ENCODE peak calls at places on chromosome 15, in nine cellular contexts. P is heart left ventricle, T is aorta, N is left lung, E is sigmoid colon, Z is lower lobe of right lung, O is K562, B is Peyer's patch, I is gastrocnemius medialis. Y is an unnamed sample. For H3K27me3, the result is how much of the 10 kb centered on the place peaks cover.

GRCh38 chr15:85687329-85687728 is 107.4 kb downstream of the KLHL25 start:
- DNase-seq in E (no peak), I (no peak), B (no peak), P (no peak), T (no peak), Z (no peak), N (no peak), O (no peak), Y (no peak)

GRCh38 chr15:66138096-66138783 is 115.3 kb downstream of the MEGF11 start:
- DNase-seq in T (no peak), B (no peak), I (no peak), N (no peak), E (no peak), P (no peak), Z (no peak), O (no peak), Y (no peak)

GRCh38 chr15:80582816-80583423 is 112.2 kb upstream of the ABHD17C start:
- DNase-seq in T (no peak), I (no peak), B (no peak), N (no peak), P (no peak), Z (no peak), O (no peak), E (peak), Y (no peak)

GRCh38 chr15:92290359-92290992 is 103.2 kb upstream of the ST8SIA2 start:
- DNase-seq in Z (no peak), P (no peak), N (no peak), I (no peak), T (no peak), O (no peak), E (no peak), B (no peak), Y (no peak)

GRCh38 chr15:41018534-41018933 is 65.3 kb downstream of the CHAC1 start:
- DNase-seq in Z (no peak), T (no peak), B (no peak), O (no peak), P (no peak), N (no peak), E (no peak), I (no peak), Y (no peak)

GRCh38 chr15:67024322-67024997 is 40.9 kb upstream of the SMAD3 start:
- DNase-seq in O (peak), T (no peak), E (peak), P (no peak), B (no peak), N (no peak), I (peak), Z (peak), Y (peak)

GRCh38 chr15:38211249-38211648 is 41.4 kb upstream of the SPRED1 start:
- DNase-seq in N (no peak), I (no peak), P (no peak), B (no peak), E (no peak), Z (no peak), T (no peak), O (no peak), Y (no peak)

GRCh38 chr15:66276546-66276945 is 16.8 kb upstream of the DIS3L start:
- DNase-seq in I (no peak), B (no peak), N (no peak), E (no peak), T (no peak), O (no peak), P (no peak), Z (no peak), Y (no peak)

GRCh38 chr15:72472907-72473669 is 1.0 kb upstream of the ARIH1 start:
- DNase-seq in I (no peak), P (no peak), Z (no peak), T (no peak), N (no peak), B (no peak), E (no peak), O (no peak), Y (no peak)

GRCh38 chr15:35141743-35142356 is 56.8 kb upstream of the NANOGP8 start:
- DNase-seq in Z (no peak), I (no peak), E (no peak), P (no peak), T (no peak), B (no peak), N (no peak), O (no peak), Y (no peak)

GRCh38 chr15:58332676-58333400 is 99.0 kb upstream of the LIPC start:
- DNase-seq in B (no peak), E (no peak), P (no peak), T (no peak), N (no peak), I (no peak), O (peak), Z (no peak), Y (no peak)

GRCh38 chr15:100861511-100861991 is 18.1 kb upstream of the ALDH1A3 start:
- DNase-seq in T (peak), N (no peak), I (peak), O (no peak), B (no peak), P (peak), Z (no peak), E (peak), Y (no peak)

GRCh38 chr15:29050870-29051269 is 165.1 kb downstream of the APBA2 start:
- DNase-seq in I (no peak), Z (no peak), O (no peak), B (no peak), P (no peak), E (no peak), N (no peak), T (no peak), Y (no peak)

GRCh38 chr15:99423186-99424130 is 142.3 kb upstream of the MEF2A start:
- DNase-seq in P (no peak), B (no peak), N (peak), T (peak), E (peak), I (no peak), O (no peak), Z (no peak), Y (no peak)

GRCh38 chr15:67827561-67828378 is 2.5 kb downstream of the SKOR1 start:
- DNase-seq in I (no peak), B (no peak), N (peak), T (peak), Z (no peak), O (no peak), E (no peak), P (no peak), Y (no peak)

GRCh38 chr15:54131410-54131809 is 153.2 kb downstream of the UNC13C start:
- DNase-seq in B (no peak), T (no peak), I (no peak), P (no peak), O (no peak), N (no peak), Z (no peak), E (no peak), Y (no peak)

GRCh38 chr15:55998478-55998877 is 5.1 kb upstream of the NEDD4 start:
- DNase-seq in T (no peak), O (no peak), B (no peak), Z (no peak), I (no peak), P (no peak), E (no peak), N (no peak), Y (no peak)

GRCh38 chr15:34012461-34013028 is 26.5 kb downstream of the AVEN start:
- DNase-seq in T (no peak), N (no peak), E (no peak), P (no peak), I (no peak), Z (no peak), B (no peak), O (no peak), Y (no peak)

GRCh38 chr15:67093146-67093874 is 27.9 kb downstream of the SMAD3 start:
- DNase-seq in O (no peak), I (no peak), T (peak), N (peak), E (no peak), P (peak), B (peak), Z (peak), Y (peak)

GRCh38 chr15:36191459-36191858 is 388.0 kb upstream of the CDIN1 start:
- DNase-seq in E (no peak), T (no peak), N (no peak), Z (no peak), B (no peak), I (no peak), P (no peak), O (no peak), Y (no peak)

GRCh38 chr15:62164500-62165028 is 521 bp downstream of the C2CD4B start:
- DNase-seq in Z (peak), O (no peak), E (no peak), T (peak), N (peak), B (no peak), P (peak), I (no peak), Y (no peak)

GRCh38 chr15:80512729-80513670 is 108.8 kb downstream of the ARNT2 start:
- DNase-seq in P (no peak), T (no peak), N (no peak), B (no peak), Z (no peak), E (no peak), O (no peak), I (no peak), Y (no peak)

GRCh38 chr15:51842852-51843737 is 13.6 kb downstream of the TMOD3 start:
- DNase-seq in N (no peak), E (no peak), T (no peak), P (no peak), O (no peak), I (no peak), Z (no peak), B (no peak), Y (no peak)

GRCh38 chr15:30001592-30001991 is 81.2 kb upstream of the GOLGA8J start:
- DNase-seq in O (no peak), P (no peak), B (no peak), Z (no peak), N (peak), E (no peak), T (no peak), I (no peak), Y (no peak)

GRCh38 chr15:95591886-95592285 is 738.6 kb upstream of the NR2F2 start:
- DNase-seq in Z (no peak), P (no peak), N (no peak), T (no peak), I (no peak), O (no peak), E (no peak), B (no peak), Y (no peak)

GRCh38 chr15:46297766-46298165 is 662.9 kb downstream of the SQOR start:
- DNase-seq in Z (no peak), B (no peak), O (no peak), E (no peak), P (no peak), T (no peak), I (no peak), N (no peak), Y (no peak)

GRCh38 chr15:46296002-46296401 is 661.2 kb downstream of the SQOR start:
- DNase-seq in P (no peak), N (no peak), I (no peak), T (no peak), E (no peak), Z (no peak), O (no peak), B (no peak), Y (no peak)

GRCh38 chr15:51841401-51842040 is 12.1 kb downstream of the TMOD3 start:
- DNase-seq in E (no peak), B (no peak), Z (no peak), I (no peak), O (no peak), N (peak), T (no peak), P (no peak), Y (no peak)

GRCh38 chr15:42036991-42037390 is 16.1 kb upstream of the PLA2G4E start:
- DNase-seq in I (no peak), T (no peak), B (no peak), O (no peak), Z (no peak), P (no peak), N (no peak), E (no peak), Y (no peak)

GRCh38 chr15:42036112-42036905 is 15.5 kb upstream of the PLA2G4E start:
- DNase-seq in Z (no peak), N (no peak), B (no peak), T (no peak), P (no peak), I (no peak), O (no peak), E (no peak), Y (no peak)

GRCh38 chr15:42035362-42035761 is 14.5 kb upstream of the PLA2G4E start:
- DNase-seq in I (no peak), T (no peak), Z (no peak), N (no peak), E (no peak), P (no peak), O (no peak), B (peak), Y (no peak)

GRCh38 chr15:42038401-42038800 is 17.6 kb upstream of the PLA2G4E start:
- DNase-seq in I (no peak), N (no peak), O (no peak), E (no peak), P (no peak), T (no peak), B (no peak), Z (no peak), Y (no peak)

DNA sequence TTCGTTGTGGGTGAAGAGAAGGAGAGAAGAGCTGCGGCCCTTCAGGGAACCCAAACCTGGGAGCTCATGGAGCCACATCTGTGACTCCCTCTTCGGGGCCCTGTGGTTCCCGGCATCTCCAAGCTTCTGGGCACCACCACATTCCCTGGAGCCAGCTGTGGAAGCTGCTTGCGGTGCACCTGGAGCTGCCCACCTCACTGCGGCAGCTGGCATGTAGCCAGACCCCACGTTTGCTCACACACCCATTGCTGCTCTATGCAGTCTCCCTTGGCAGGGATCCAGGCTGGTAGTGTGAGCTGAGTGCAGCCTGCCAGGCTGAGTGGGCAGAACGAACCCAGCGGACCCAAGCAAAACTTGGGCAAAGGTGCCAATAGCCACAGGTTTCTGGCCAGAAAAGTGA is 16.8 kb upstream of the PLA2G4E start:
- DNase-seq in B (no peak), O (no peak), E (no peak), T (no peak), Z (peak), N (no peak), P (no peak), I (no peak), Y (no peak)
- H3K27ac ChIP-seq in B (no peak), O (no peak), E (no peak), T (no peak), Z (peak), N (no peak), P (no peak), I (no peak), Y (no peak)

GRCh38 chr15:74127255-74127953 is 3.0 kb upstream of the ISLR2 start:
- DNase-seq in Z (peak), I (peak), O (peak), N (peak), B (peak), E (peak), P (peak), T (peak), Y (no peak)

GRCh38 chr15:74127954-74128784 is 2.2 kb upstream of the ISLR2 start:
- DNase-seq in B (peak), I (no peak), N (peak), T (no peak), O (no peak), Z (no peak), E (no peak), P (peak), Y (no peak)

GRCh38 chr15:74129411-74130088 is 836 bp upstream of the ISLR2 start:
- DNase-seq in E (no peak), N (peak), I (no peak), P (no peak), O (no peak), Z (no peak), B (peak), T (no peak), Y (no peak)

GRCh38 chr15:74130089-74130848 is at the start of gene ISLR2:
- DNase-seq in T (peak), I (no peak), Z (no peak), E (no peak), B (peak), N (peak), O (peak), P (no peak), Y (no peak)

DNA sequence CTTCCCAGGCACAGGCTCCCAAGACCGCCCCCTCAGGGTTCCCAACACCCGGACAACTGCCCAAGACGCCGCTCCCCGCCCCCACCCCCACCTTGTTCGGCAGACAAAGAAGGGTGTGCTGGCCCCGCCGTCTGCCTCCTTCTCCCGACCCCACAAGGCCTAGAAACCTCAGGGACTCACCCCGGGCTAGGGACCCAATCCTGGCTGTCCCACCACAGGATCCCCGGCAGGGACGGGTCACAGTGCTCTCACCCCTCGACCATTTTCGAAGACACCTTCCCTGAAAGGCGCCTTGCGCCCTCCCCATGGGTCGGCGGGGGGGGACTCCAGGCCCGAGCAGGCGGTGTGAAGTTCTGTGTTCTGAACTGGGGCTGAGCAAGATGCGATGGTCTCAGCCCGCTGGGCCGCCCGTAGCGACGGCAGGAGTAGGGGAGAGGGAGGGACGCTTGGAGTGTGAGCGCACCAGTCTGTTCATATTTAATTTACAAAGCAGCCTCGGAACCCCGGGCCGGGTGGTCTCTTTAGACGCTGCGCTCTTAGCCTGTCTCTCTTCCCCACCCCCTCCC is 1.5 kb upstream of the ISLR2 start:
- DNase-seq in B (peak), T (no peak), N (peak), P (peak), E (no peak), I (no peak), O (no peak), Z (no peak), Y (no peak)
- H3K27me3 ChIP-seq in B (under half), T (under half), N (half or more), P (half or more), E (under half), I (half or more), O (half or more), Z (half or more), Y (half or more)

GRCh38 chr15:88979674-88980073 is 66.5 kb upstream of the MFGE8 start:
- DNase-seq in I (no peak), T (no peak), N (no peak), O (no peak), P (no peak), Z (no peak), B (no peak), E (no peak), Y (no peak)

GRCh38 chr15:88974392-88974791 is 61.2 kb upstream of the MFGE8 start:
- DNase-seq in E (no peak), O (no peak), T (no peak), I (no peak), P (no peak), Z (no peak), B (no peak), N (no peak), Y (no peak)

GRCh38 chr15:88975891-88976290 is 62.7 kb upstream of the MFGE8 start:
- DNase-seq in T (no peak), I (no peak), N (no peak), P (no peak), B (no peak), O (no peak), Z (no peak), E (no peak), Y (no peak)

GRCh38 chr15:88980498-88980897 is 67.3 kb upstream of the MFGE8 start:
- DNase-seq in I (no peak), T (no peak), N (no peak), B (no peak), P (no peak), O (no peak), Z (no peak), E (no peak), Y (no peak)

GRCh38 chr15:88976656-88977055 is 63.5 kb upstream of the MFGE8 start:
- DNase-seq in I (no peak), O (no peak), E (no peak), Z (no peak), P (no peak), T (no peak), B (no peak), N (no peak), Y (no peak)
- H3K27ac ChIP-seq in I (no peak), O (no peak), E (no peak), Z (no peak), P (no peak), T (no peak), B (no peak), N (no peak), Y (no peak)

DNA sequence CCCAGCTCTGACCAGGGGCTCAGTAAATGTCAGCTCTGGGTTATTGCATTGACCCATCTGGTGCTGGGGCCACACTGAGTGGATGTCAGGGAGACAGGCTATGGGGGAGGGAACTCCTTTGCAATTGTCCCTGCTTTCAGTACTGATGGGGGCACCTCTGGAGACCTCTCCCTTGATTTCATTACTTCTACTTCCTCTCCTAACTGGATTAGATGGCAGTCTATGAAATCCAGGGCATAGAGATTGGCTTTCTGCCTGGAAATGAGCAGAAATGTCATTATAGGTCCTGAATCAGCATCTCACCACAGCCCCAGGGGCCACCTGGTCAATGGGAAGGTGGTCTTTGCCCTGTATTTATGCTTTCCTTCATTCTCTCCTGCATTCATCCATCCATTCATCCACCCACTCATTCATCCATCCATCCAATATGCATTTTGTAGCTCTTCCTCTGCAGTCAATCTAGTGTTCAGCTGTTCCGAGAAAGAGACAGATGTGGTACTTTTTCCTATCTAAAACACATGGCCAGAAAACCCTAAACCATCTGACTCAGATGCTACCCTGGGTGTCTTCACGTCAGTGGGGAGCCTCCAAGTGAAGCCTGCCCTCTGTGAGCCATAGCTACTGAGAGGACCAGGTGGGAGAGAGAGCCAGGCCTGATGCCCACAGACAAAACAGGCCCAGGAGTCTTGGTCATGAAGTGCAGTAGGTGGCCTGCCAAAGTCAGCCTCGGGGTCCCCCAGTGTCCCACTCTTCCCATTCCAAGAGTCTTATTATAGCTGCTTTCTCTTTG is 57.1 kb downstream of the CCDC33 start:
- DNase-seq in I (no peak), O (no peak), E (no peak), N (peak), T (no peak), Z (no peak), B (no peak), P (no peak), Y (no peak)
- H3K27me3 ChIP-seq in I (under half), O (under half), E (under half), N (half or more), T (under half), Z (under half), B (under half), P (under half), Y (half or more)

Y was measured in esophagus squamous epithelium.